ENCODE peak calls at places on chromosome 20, in ten cellular contexts. One of them, this sample, is unnamed.

GRCh38 chr20:17339000-17339399 is 112.2 kb downstream of the PCSK2 start:
- DNase-seq in NAMALWA: no peak
- DNase-seq in psoas muscle: no peak
- DNase-seq in pancreas: no peak
- DNase-seq in iris pigment epithelial cell: no peak
- DNase-seq in NCI-H460: no peak
- DNase-seq in activated CD8-positive, alpha-beta memory T cell treated with anti-CD3 and anti-CD28 coated beads for 1 hour: no peak
- DNase-seq in stimulated activated CD8-positive, alpha-beta memory T cell treated with anti-CD3 and anti-CD28 coated beads, Interleukin-7, amount 100 ng/mL, for 4 hours: no peak
- DNase-seq in iPS-NIHi11: no peak
- DNase-seq in activated T-cell treated with anti-CD3 and anti-CD28 coated beads, Interleukin-2, amount 50 U/mL, for 72 hours: no peak
- DNase-seq in this sample: no peak

GRCh38 chr20:57291003-57291402 is 24.6 kb upstream of the BMP7 start:
- DNase-seq in NAMALWA: no peak
- DNase-seq in psoas muscle: no peak
- DNase-seq in pancreas: no peak
- DNase-seq in iris pigment epithelial cell: no peak
- DNase-seq in NCI-H460: no peak
- DNase-seq in activated CD8-positive, alpha-beta memory T cell treated with anti-CD3 and anti-CD28 coated beads for 1 hour: no peak
- DNase-seq in stimulated activated CD8-positive, alpha-beta memory T cell treated with anti-CD3 and anti-CD28 coated beads, Interleukin-7, amount 100 ng/mL, for 4 hours: no peak
- DNase-seq in iPS-NIHi11: peak
- DNase-seq in activated T-cell treated with anti-CD3 and anti-CD28 coated beads, Interleukin-2, amount 50 U/mL, for 72 hours: no peak
- DNase-seq in this sample: no peak

GRCh38 chr20:54668271-54669053 is 193.1 kb downstream of the DOK5 start:
- DNase-seq in NAMALWA: peak
- DNase-seq in psoas muscle: no peak
- DNase-seq in pancreas: peak
- DNase-seq in iris pigment epithelial cell: peak
- DNase-seq in NCI-H460: no peak
- DNase-seq in activated CD8-positive, alpha-beta memory T cell treated with anti-CD3 and anti-CD28 coated beads for 1 hour: no peak
- DNase-seq in stimulated activated CD8-positive, alpha-beta memory T cell treated with anti-CD3 and anti-CD28 coated beads, Interleukin-7, amount 100 ng/mL, for 4 hours: no peak
- DNase-seq in iPS-NIHi11: peak
- DNase-seq in activated T-cell treated with anti-CD3 and anti-CD28 coated beads, Interleukin-2, amount 50 U/mL, for 72 hours: peak
- DNase-seq in this sample: no peak

GRCh38 chr20:62766716-62767115 is 29.6 kb upstream of the MRGBP start:
- DNase-seq in NAMALWA: no peak
- DNase-seq in psoas muscle: peak
- DNase-seq in pancreas: peak
- DNase-seq in iris pigment epithelial cell: no peak
- DNase-seq in NCI-H460: no peak
- DNase-seq in activated CD8-positive, alpha-beta memory T cell treated with anti-CD3 and anti-CD28 coated beads for 1 hour: no peak
- DNase-seq in stimulated activated CD8-positive, alpha-beta memory T cell treated with anti-CD3 and anti-CD28 coated beads, Interleukin-7, amount 100 ng/mL, for 4 hours: no peak
- DNase-seq in iPS-NIHi11: peak
- DNase-seq in activated T-cell treated with anti-CD3 and anti-CD28 coated beads, Interleukin-2, amount 50 U/mL, for 72 hours: no peak
- DNase-seq in this sample: no peak

GRCh38 chr20:2651772-2652723 is at the start of gene NOP56:
- DNase-seq in NAMALWA: peak
- DNase-seq in psoas muscle: peak
- DNase-seq in pancreas: peak
- DNase-seq in iris pigment epithelial cell: peak
- DNase-seq in NCI-H460: peak
- DNase-seq in activated CD8-positive, alpha-beta memory T cell treated with anti-CD3 and anti-CD28 coated beads for 1 hour: peak
- DNase-seq in stimulated activated CD8-positive, alpha-beta memory T cell treated with anti-CD3 and anti-CD28 coated beads, Interleukin-7, amount 100 ng/mL, for 4 hours: peak
- DNase-seq in iPS-NIHi11: peak
- DNase-seq in activated T-cell treated with anti-CD3 and anti-CD28 coated beads, Interleukin-2, amount 50 U/mL, for 72 hours: peak
- DNase-seq in this sample: peak

GRCh38 chr20:38222231-38222922 is 38.2 kb downstream of the KIAA1755 start:
- DNase-seq in NAMALWA: peak
- DNase-seq in psoas muscle: peak
- DNase-seq in pancreas: no peak
- DNase-seq in iris pigment epithelial cell: peak
- DNase-seq in NCI-H460: peak
- DNase-seq in activated CD8-positive, alpha-beta memory T cell treated with anti-CD3 and anti-CD28 coated beads for 1 hour: peak
- DNase-seq in stimulated activated CD8-positive, alpha-beta memory T cell treated with anti-CD3 and anti-CD28 coated beads, Interleukin-7, amount 100 ng/mL, for 4 hours: no peak
- DNase-seq in iPS-NIHi11: peak
- DNase-seq in activated T-cell treated with anti-CD3 and anti-CD28 coated beads, Interleukin-2, amount 50 U/mL, for 72 hours: peak
- DNase-seq in this sample: peak

GRCh38 chr20:20358801-20359200 is 9.1 kb upstream of the INSM1 start:
- DNase-seq in NAMALWA: no peak
- DNase-seq in psoas muscle: no peak
- DNase-seq in pancreas: no peak
- DNase-seq in iris pigment epithelial cell: no peak
- DNase-seq in NCI-H460: no peak
- DNase-seq in activated CD8-positive, alpha-beta memory T cell treated with anti-CD3 and anti-CD28 coated beads for 1 hour: no peak
- DNase-seq in stimulated activated CD8-positive, alpha-beta memory T cell treated with anti-CD3 and anti-CD28 coated beads, Interleukin-7, amount 100 ng/mL, for 4 hours: no peak
- DNase-seq in iPS-NIHi11: no peak
- DNase-seq in activated T-cell treated with anti-CD3 and anti-CD28 coated beads, Interleukin-2, amount 50 U/mL, for 72 hours: no peak
- DNase-seq in this sample: no peak

GRCh38 chr20:1805161-1805581 is 90.0 kb upstream of the SIRPA start:
- DNase-seq in NAMALWA: no peak
- DNase-seq in psoas muscle: no peak
- DNase-seq in pancreas: no peak
- DNase-seq in iris pigment epithelial cell: no peak
- DNase-seq in NCI-H460: no peak
- DNase-seq in activated CD8-positive, alpha-beta memory T cell treated with anti-CD3 and anti-CD28 coated beads for 1 hour: no peak
- DNase-seq in stimulated activated CD8-positive, alpha-beta memory T cell treated with anti-CD3 and anti-CD28 coated beads, Interleukin-7, amount 100 ng/mL, for 4 hours: no peak
- DNase-seq in iPS-NIHi11: no peak
- DNase-seq in activated T-cell treated with anti-CD3 and anti-CD28 coated beads, Interleukin-2, amount 50 U/mL, for 72 hours: no peak
- DNase-seq in this sample: no peak

GRCh38 chr20:62058941-62059340 is 6.7 kb downstream of the TAF4 start:
- DNase-seq in NAMALWA: no peak
- DNase-seq in psoas muscle: no peak
- DNase-seq in pancreas: no peak
- DNase-seq in iris pigment epithelial cell: no peak
- DNase-seq in NCI-H460: no peak
- DNase-seq in activated CD8-positive, alpha-beta memory T cell treated with anti-CD3 and anti-CD28 coated beads for 1 hour: no peak
- DNase-seq in stimulated activated CD8-positive, alpha-beta memory T cell treated with anti-CD3 and anti-CD28 coated beads, Interleukin-7, amount 100 ng/mL, for 4 hours: no peak
- DNase-seq in iPS-NIHi11: no peak
- DNase-seq in activated T-cell treated with anti-CD3 and anti-CD28 coated beads, Interleukin-2, amount 50 U/mL, for 72 hours: no peak
- DNase-seq in this sample: no peak

GRCh38 chr20:25632940-25633790 is 9.4 kb upstream of the NANP start:
- DNase-seq in NAMALWA: no peak
- DNase-seq in psoas muscle: no peak
- DNase-seq in pancreas: no peak
- DNase-seq in iris pigment epithelial cell: no peak
- DNase-seq in NCI-H460: no peak
- DNase-seq in activated CD8-positive, alpha-beta memory T cell treated with anti-CD3 and anti-CD28 coated beads for 1 hour: no peak
- DNase-seq in stimulated activated CD8-positive, alpha-beta memory T cell treated with anti-CD3 and anti-CD28 coated beads, Interleukin-7, amount 100 ng/mL, for 4 hours: no peak
- DNase-seq in iPS-NIHi11: no peak
- DNase-seq in activated T-cell treated with anti-CD3 and anti-CD28 coated beads, Interleukin-2, amount 50 U/mL, for 72 hours: no peak
- DNase-seq in this sample: no peak

GRCh38 chr20:41509801-41510200 is 108.4 kb downstream of the CHD6 start:
- DNase-seq in NAMALWA: no peak
- DNase-seq in psoas muscle: peak
- DNase-seq in pancreas: no peak
- DNase-seq in iris pigment epithelial cell: peak
- DNase-seq in NCI-H460: no peak
- DNase-seq in activated CD8-positive, alpha-beta memory T cell treated with anti-CD3 and anti-CD28 coated beads for 1 hour: no peak
- DNase-seq in stimulated activated CD8-positive, alpha-beta memory T cell treated with anti-CD3 and anti-CD28 coated beads, Interleukin-7, amount 100 ng/mL, for 4 hours: no peak
- DNase-seq in iPS-NIHi11: no peak
- DNase-seq in activated T-cell treated with anti-CD3 and anti-CD28 coated beads, Interleukin-2, amount 50 U/mL, for 72 hours: no peak
- DNase-seq in this sample: peak

GRCh38 chr20:47778398-47779354 is 6.6 kb downstream of the SULF2 start:
- DNase-seq in NAMALWA: no peak
- DNase-seq in psoas muscle: no peak
- DNase-seq in pancreas: no peak
- DNase-seq in iris pigment epithelial cell: no peak
- DNase-seq in NCI-H460: no peak
- DNase-seq in activated CD8-positive, alpha-beta memory T cell treated with anti-CD3 and anti-CD28 coated beads for 1 hour: no peak
- DNase-seq in stimulated activated CD8-positive, alpha-beta memory T cell treated with anti-CD3 and anti-CD28 coated beads, Interleukin-7, amount 100 ng/mL, for 4 hours: no peak
- DNase-seq in iPS-NIHi11: no peak
- DNase-seq in activated T-cell treated with anti-CD3 and anti-CD28 coated beads, Interleukin-2, amount 50 U/mL, for 72 hours: no peak
- DNase-seq in this sample: no peak

GRCh38 chr20:38536310-38536709 is 44.7 kb upstream of the ADIG start:
- DNase-seq in NAMALWA: no peak
- DNase-seq in psoas muscle: no peak
- DNase-seq in pancreas: no peak
- DNase-seq in iris pigment epithelial cell: peak
- DNase-seq in NCI-H460: no peak
- DNase-seq in activated CD8-positive, alpha-beta memory T cell treated with anti-CD3 and anti-CD28 coated beads for 1 hour: no peak
- DNase-seq in stimulated activated CD8-positive, alpha-beta memory T cell treated with anti-CD3 and anti-CD28 coated beads, Interleukin-7, amount 100 ng/mL, for 4 hours: no peak
- DNase-seq in iPS-NIHi11: no peak
- DNase-seq in activated T-cell treated with anti-CD3 and anti-CD28 coated beads, Interleukin-2, amount 50 U/mL, for 72 hours: no peak
- DNase-seq in this sample: no peak

GRCh38 chr20:21234816-21235215 is 68.3 kb upstream of the XRN2 start:
- DNase-seq in NAMALWA: no peak
- DNase-seq in psoas muscle: no peak
- DNase-seq in pancreas: no peak
- DNase-seq in iris pigment epithelial cell: no peak
- DNase-seq in NCI-H460: no peak
- DNase-seq in activated CD8-positive, alpha-beta memory T cell treated with anti-CD3 and anti-CD28 coated beads for 1 hour: no peak
- DNase-seq in stimulated activated CD8-positive, alpha-beta memory T cell treated with anti-CD3 and anti-CD28 coated beads, Interleukin-7, amount 100 ng/mL, for 4 hours: no peak
- DNase-seq in iPS-NIHi11: no peak
- DNase-seq in activated T-cell treated with anti-CD3 and anti-CD28 coated beads, Interleukin-2, amount 50 U/mL, for 72 hours: no peak
- DNase-seq in this sample: no peak

GRCh38 chr20:840858-841567 is 7.5 kb downstream of the FAM110A start:
- DNase-seq in NAMALWA: no peak
- DNase-seq in psoas muscle: no peak
- DNase-seq in pancreas: peak
- DNase-seq in iris pigment epithelial cell: peak
- DNase-seq in NCI-H460: no peak
- DNase-seq in activated CD8-positive, alpha-beta memory T cell treated with anti-CD3 and anti-CD28 coated beads for 1 hour: no peak
- DNase-seq in stimulated activated CD8-positive, alpha-beta memory T cell treated with anti-CD3 and anti-CD28 coated beads, Interleukin-7, amount 100 ng/mL, for 4 hours: peak
- DNase-seq in iPS-NIHi11: peak
- DNase-seq in activated T-cell treated with anti-CD3 and anti-CD28 coated beads, Interleukin-2, amount 50 U/mL, for 72 hours: peak
- DNase-seq in this sample: no peak

GRCh38 chr20:35253010-35253409 is 24.9 kb downstream of the MMP24OS start:
- DNase-seq in NAMALWA: no peak
- DNase-seq in psoas muscle: no peak
- DNase-seq in pancreas: no peak
- DNase-seq in iris pigment epithelial cell: no peak
- DNase-seq in NCI-H460: no peak
- DNase-seq in activated CD8-positive, alpha-beta memory T cell treated with anti-CD3 and anti-CD28 coated beads for 1 hour: no peak
- DNase-seq in stimulated activated CD8-positive, alpha-beta memory T cell treated with anti-CD3 and anti-CD28 coated beads, Interleukin-7, amount 100 ng/mL, for 4 hours: no peak
- DNase-seq in iPS-NIHi11: no peak
- DNase-seq in activated T-cell treated with anti-CD3 and anti-CD28 coated beads, Interleukin-2, amount 50 U/mL, for 72 hours: no peak
- DNase-seq in this sample: no peak

GRCh38 chr20:62761759-62762131 is 34.5 kb upstream of the MRGBP start:
- DNase-seq in NAMALWA: no peak
- DNase-seq in psoas muscle: peak
- DNase-seq in pancreas: peak
- DNase-seq in iris pigment epithelial cell: no peak
- DNase-seq in NCI-H460: no peak
- DNase-seq in activated CD8-positive, alpha-beta memory T cell treated with anti-CD3 and anti-CD28 coated beads for 1 hour: no peak
- DNase-seq in stimulated activated CD8-positive, alpha-beta memory T cell treated with anti-CD3 and anti-CD28 coated beads, Interleukin-7, amount 100 ng/mL, for 4 hours: no peak
- DNase-seq in iPS-NIHi11: no peak
- DNase-seq in activated T-cell treated with anti-CD3 and anti-CD28 coated beads, Interleukin-2, amount 50 U/mL, for 72 hours: no peak
- DNase-seq in this sample: no peak

GRCh38 chr20:4805663-4806449 is 84.1 kb downstream of the PRND start:
- DNase-seq in NAMALWA: no peak
- DNase-seq in psoas muscle: no peak
- DNase-seq in pancreas: no peak
- DNase-seq in iris pigment epithelial cell: no peak
- DNase-seq in NCI-H460: no peak
- DNase-seq in activated CD8-positive, alpha-beta memory T cell treated with anti-CD3 and anti-CD28 coated beads for 1 hour: no peak
- DNase-seq in stimulated activated CD8-positive, alpha-beta memory T cell treated with anti-CD3 and anti-CD28 coated beads, Interleukin-7, amount 100 ng/mL, for 4 hours: no peak
- DNase-seq in iPS-NIHi11: no peak
- DNase-seq in activated T-cell treated with anti-CD3 and anti-CD28 coated beads, Interleukin-2, amount 50 U/mL, for 72 hours: no peak
- DNase-seq in this sample: no peak

GRCh38 chr20:3732327-3733118 is at the start of gene HSPA12B:
- DNase-seq in NAMALWA: no peak
- DNase-seq in psoas muscle: no peak
- DNase-seq in pancreas: no peak
- DNase-seq in iris pigment epithelial cell: no peak
- DNase-seq in NCI-H460: no peak
- DNase-seq in activated CD8-positive, alpha-beta memory T cell treated with anti-CD3 and anti-CD28 coated beads for 1 hour: no peak
- DNase-seq in stimulated activated CD8-positive, alpha-beta memory T cell treated with anti-CD3 and anti-CD28 coated beads, Interleukin-7, amount 100 ng/mL, for 4 hours: no peak
- DNase-seq in iPS-NIHi11: peak
- DNase-seq in activated T-cell treated with anti-CD3 and anti-CD28 coated beads, Interleukin-2, amount 50 U/mL, for 72 hours: no peak
- DNase-seq in this sample: no peak

GRCh38 chr20:54063998-54064676 is 6.3 kb downstream of the BCAS1 start:
- DNase-seq in NAMALWA: no peak
- DNase-seq in psoas muscle: no peak
- DNase-seq in pancreas: no peak
- DNase-seq in iris pigment epithelial cell: no peak
- DNase-seq in NCI-H460: no peak
- DNase-seq in activated CD8-positive, alpha-beta memory T cell treated with anti-CD3 and anti-CD28 coated beads for 1 hour: peak
- DNase-seq in stimulated activated CD8-positive, alpha-beta memory T cell treated with anti-CD3 and anti-CD28 coated beads, Interleukin-7, amount 100 ng/mL, for 4 hours: peak
- DNase-seq in iPS-NIHi11: no peak
- DNase-seq in activated T-cell treated with anti-CD3 and anti-CD28 coated beads, Interleukin-2, amount 50 U/mL, for 72 hours: peak
- DNase-seq in this sample: no peak

GRCh38 chr20:63712191-63712590 is 4.4 kb downstream of the ZGPAT start:
- DNase-seq in NAMALWA: no peak
- DNase-seq in psoas muscle: no peak
- DNase-seq in pancreas: no peak
- DNase-seq in iris pigment epithelial cell: no peak
- DNase-seq in NCI-H460: no peak
- DNase-seq in activated CD8-positive, alpha-beta memory T cell treated with anti-CD3 and anti-CD28 coated beads for 1 hour: no peak
- DNase-seq in stimulated activated CD8-positive, alpha-beta memory T cell treated with anti-CD3 and anti-CD28 coated beads, Interleukin-7, amount 100 ng/mL, for 4 hours: no peak
- DNase-seq in iPS-NIHi11: no peak
- DNase-seq in activated T-cell treated with anti-CD3 and anti-CD28 coated beads, Interleukin-2, amount 50 U/mL, for 72 hours: no peak
- DNase-seq in this sample: no peak

GRCh38 chr20:646107-646867 is 6.7 kb downstream of the SRXN1 start:
- DNase-seq in NAMALWA: no peak
- DNase-seq in psoas muscle: no peak
- DNase-seq in pancreas: no peak
- DNase-seq in iris pigment epithelial cell: no peak
- DNase-seq in NCI-H460: no peak
- DNase-seq in activated CD8-positive, alpha-beta memory T cell treated with anti-CD3 and anti-CD28 coated beads for 1 hour: no peak
- DNase-seq in stimulated activated CD8-positive, alpha-beta memory T cell treated with anti-CD3 and anti-CD28 coated beads, Interleukin-7, amount 100 ng/mL, for 4 hours: no peak
- DNase-seq in iPS-NIHi11: no peak
- DNase-seq in activated T-cell treated with anti-CD3 and anti-CD28 coated beads, Interleukin-2, amount 50 U/mL, for 72 hours: no peak
- DNase-seq in this sample: no peak

GRCh38 chr20:17645546-17646208 is 36.4 kb downstream of the RRBP1 start:
- DNase-seq in NAMALWA: no peak
- DNase-seq in psoas muscle: no peak
- DNase-seq in pancreas: peak
- DNase-seq in iris pigment epithelial cell: peak
- DNase-seq in NCI-H460: no peak
- DNase-seq in activated CD8-positive, alpha-beta memory T cell treated with anti-CD3 and anti-CD28 coated beads for 1 hour: no peak
- DNase-seq in stimulated activated CD8-positive, alpha-beta memory T cell treated with anti-CD3 and anti-CD28 coated beads, Interleukin-7, amount 100 ng/mL, for 4 hours: no peak
- DNase-seq in iPS-NIHi11: no peak
- DNase-seq in activated T-cell treated with anti-CD3 and anti-CD28 coated beads, Interleukin-2, amount 50 U/mL, for 72 hours: no peak
- DNase-seq in this sample: no peak

GRCh38 chr20:15889073-15889923 is 684.0 kb downstream of the KIF16B start:
- DNase-seq in NAMALWA: no peak
- DNase-seq in psoas muscle: no peak
- DNase-seq in pancreas: no peak
- DNase-seq in iris pigment epithelial cell: no peak
- DNase-seq in NCI-H460: no peak
- DNase-seq in activated CD8-positive, alpha-beta memory T cell treated with anti-CD3 and anti-CD28 coated beads for 1 hour: no peak
- DNase-seq in stimulated activated CD8-positive, alpha-beta memory T cell treated with anti-CD3 and anti-CD28 coated beads, Interleukin-7, amount 100 ng/mL, for 4 hours: no peak
- DNase-seq in iPS-NIHi11: peak
- DNase-seq in activated T-cell treated with anti-CD3 and anti-CD28 coated beads, Interleukin-2, amount 50 U/mL, for 72 hours: no peak
- DNase-seq in this sample: no peak

GRCh38 chr20:36957875-36958667 is 6.6 kb upstream of the SAMHD1 start:
- DNase-seq in NAMALWA: no peak
- DNase-seq in psoas muscle: no peak
- DNase-seq in pancreas: no peak
- DNase-seq in iris pigment epithelial cell: no peak
- DNase-seq in NCI-H460: no peak
- DNase-seq in activated CD8-positive, alpha-beta memory T cell treated with anti-CD3 and anti-CD28 coated beads for 1 hour: no peak
- DNase-seq in stimulated activated CD8-positive, alpha-beta memory T cell treated with anti-CD3 and anti-CD28 coated beads, Interleukin-7, amount 100 ng/mL, for 4 hours: no peak
- DNase-seq in iPS-NIHi11: no peak
- DNase-seq in activated T-cell treated with anti-CD3 and anti-CD28 coated beads, Interleukin-2, amount 50 U/mL, for 72 hours: no peak
- DNase-seq in this sample: no peak

GRCh38 chr20:34268851-34269668 is 27.8 kb downstream of the ASIP start:
- DNase-seq in NAMALWA: no peak
- DNase-seq in psoas muscle: peak
- DNase-seq in pancreas: peak
- DNase-seq in iris pigment epithelial cell: peak
- DNase-seq in NCI-H460: no peak
- DNase-seq in activated CD8-positive, alpha-beta memory T cell treated with anti-CD3 and anti-CD28 coated beads for 1 hour: no peak
- DNase-seq in stimulated activated CD8-positive, alpha-beta memory T cell treated with anti-CD3 and anti-CD28 coated beads, Interleukin-7, amount 100 ng/mL, for 4 hours: peak
- DNase-seq in iPS-NIHi11: peak
- DNase-seq in activated T-cell treated with anti-CD3 and anti-CD28 coated beads, Interleukin-2, amount 50 U/mL, for 72 hours: peak
- DNase-seq in this sample: peak

GRCh38 chr20:61482425-61482887 is 230.4 kb downstream of the CDH4 start:
- DNase-seq in NAMALWA: no peak
- DNase-seq in psoas muscle: no peak
- DNase-seq in pancreas: no peak
- DNase-seq in iris pigment epithelial cell: no peak
- DNase-seq in NCI-H460: no peak
- DNase-seq in activated CD8-positive, alpha-beta memory T cell treated with anti-CD3 and anti-CD28 coated beads for 1 hour: no peak
- DNase-seq in stimulated activated CD8-positive, alpha-beta memory T cell treated with anti-CD3 and anti-CD28 coated beads, Interleukin-7, amount 100 ng/mL, for 4 hours: no peak
- DNase-seq in iPS-NIHi11: no peak
- DNase-seq in activated T-cell treated with anti-CD3 and anti-CD28 coated beads, Interleukin-2, amount 50 U/mL, for 72 hours: no peak
- DNase-seq in this sample: no peak

GRCh38 chr20:6381887-6382286 is 259.1 kb upstream of the FERMT1 start:
- DNase-seq in NAMALWA: no peak
- DNase-seq in psoas muscle: no peak
- DNase-seq in pancreas: no peak
- DNase-seq in iris pigment epithelial cell: peak
- DNase-seq in NCI-H460: no peak
- DNase-seq in activated CD8-positive, alpha-beta memory T cell treated with anti-CD3 and anti-CD28 coated beads for 1 hour: no peak
- DNase-seq in stimulated activated CD8-positive, alpha-beta memory T cell treated with anti-CD3 and anti-CD28 coated beads, Interleukin-7, amount 100 ng/mL, for 4 hours: no peak
- DNase-seq in iPS-NIHi11: peak
- DNase-seq in activated T-cell treated with anti-CD3 and anti-CD28 coated beads, Interleukin-2, amount 50 U/mL, for 72 hours: no peak
- DNase-seq in this sample: no peak

This sample was measured in left ventricle myocardium inferior.